ENCODE peak calls at places on chromosomes 1 and 21, in four cellular contexts. One of them, this sample, is unnamed.

GRCh38 chr1:19664453-19665043 is at the start of gene HTR6:
- DNase-seq in left ventricle myocardium inferior: no peak
- DNase-seq in adrenal gland: no peak
- DNase-seq in epithelial cell of prostate: no peak
- DNase-seq in this sample: no peak

GRCh38 chr1:92087542-92087941 is 7.4 kb downstream of the BTBD8 start:
- DNase-seq in left ventricle myocardium inferior: no peak
- DNase-seq in adrenal gland: no peak
- DNase-seq in epithelial cell of prostate: no peak
- DNase-seq in this sample: no peak

GRCh38 chr1:35883681-35884155 is 709 bp downstream of the AGO1 start:
- DNase-seq in epithelial cell of prostate: no peak
- DNase-seq in adrenal gland: peak; percentile 48
- DNase-seq in left ventricle myocardium inferior: peak; percentile 40
- DNase-seq in this sample: peak; percentile 55

GRCh38 chr21:41928621-41929220 is 25.1 kb downstream of the C2CD2 start:
- DNase-seq in left ventricle myocardium inferior: no peak
- DNase-seq in adrenal gland: peak; percentile 23
- DNase-seq in epithelial cell of prostate: no peak
- DNase-seq in this sample: no peak

GRCh38 chr1:248622491-248623106 is 12.3 kb downstream of the OR2T11 start:
- DNase-seq in adrenal gland: no peak
- DNase-seq in left ventricle myocardium inferior: no peak
- DNase-seq in epithelial cell of prostate: no peak
- DNase-seq in this sample: no peak

GRCh38 chr1:147569587-147570241 is 28.4 kb downstream of the BCL9 start:
- DNase-seq in epithelial cell of prostate: no peak
- DNase-seq in adrenal gland: no peak
- DNase-seq in left ventricle myocardium inferior: no peak
- DNase-seq in this sample: no peak

GRCh38 chr1:107499139-107499744 is 358.4 kb downstream of the NTNG1 start:
- DNase-seq in epithelial cell of prostate: no peak
- DNase-seq in left ventricle myocardium inferior: no peak
- DNase-seq in adrenal gland: no peak
- DNase-seq in this sample: no peak

GRCh38 chr1:65259816-65260215 is 49.5 kb upstream of the DNAJC6 start:
- DNase-seq in epithelial cell of prostate: no peak
- DNase-seq in adrenal gland: no peak
- DNase-seq in left ventricle myocardium inferior: no peak
- DNase-seq in this sample: no peak

GRCh38 chr1:224203243-224204016 is 20.4 kb downstream of the DEGS1 start:
- DNase-seq in epithelial cell of prostate: no peak
- DNase-seq in left ventricle myocardium inferior: peak; percentile 40
- DNase-seq in adrenal gland: peak; percentile 46
- DNase-seq in this sample: peak; percentile 60

GRCh38 chr1:192678099-192678498 is 42.2 kb downstream of the RGS13 start:
- DNase-seq in adrenal gland: no peak
- DNase-seq in epithelial cell of prostate: no peak
- DNase-seq in left ventricle myocardium inferior: no peak
- DNase-seq in this sample: no peak

GRCh38 chr1:226061793-226062557 is 541 bp upstream of the H3-3A start:
- DNase-seq in adrenal gland: peak; percentile 83
- DNase-seq in epithelial cell of prostate: peak; percentile 24
- DNase-seq in left ventricle myocardium inferior: peak; percentile 82
- DNase-seq in this sample: peak; percentile 88

GRCh38 chr1:69738458-69738857 is 170.7 kb downstream of the LRRC7 start:
- DNase-seq in adrenal gland: no peak
- DNase-seq in epithelial cell of prostate: no peak
- DNase-seq in left ventricle myocardium inferior: no peak
- DNase-seq in this sample: no peak

GRCh38 chr1:154546264-154547043 is 12.0 kb downstream of the UBE2Q1 start:
- DNase-seq in epithelial cell of prostate: no peak
- DNase-seq in adrenal gland: peak; percentile 73
- DNase-seq in left ventricle myocardium inferior: peak; percentile 37
- DNase-seq in this sample: peak; percentile 18

GRCh38 chr1:193019442-193020026 is 39.6 kb downstream of the UCHL5 start:
- DNase-seq in adrenal gland: no peak
- DNase-seq in epithelial cell of prostate: no peak
- DNase-seq in left ventricle myocardium inferior: no peak
- DNase-seq in this sample: no peak

GRCh38 chr1:205240569-205240968 is 12.8 kb downstream of the TMCC2 start:
- DNase-seq in epithelial cell of prostate: no peak
- DNase-seq in adrenal gland: no peak
- DNase-seq in left ventricle myocardium inferior: no peak
- DNase-seq in this sample: no peak

GRCh38 chr1:35044406-35044805 is 12.7 kb upstream of the ZMYM6 start:
- DNase-seq in epithelial cell of prostate: no peak
- DNase-seq in left ventricle myocardium inferior: no peak
- DNase-seq in adrenal gland: no peak
- DNase-seq in this sample: no peak

GRCh38 chr21:41926807-41927171 is 27.0 kb downstream of the C2CD2 start:
- DNase-seq in adrenal gland: no peak
- DNase-seq in epithelial cell of prostate: no peak
- DNase-seq in left ventricle myocardium inferior: no peak
- DNase-seq in this sample: no peak

GRCh38 chr21:45549670-45550463 is 7.6 kb upstream of the SLC19A1 start:
- DNase-seq in epithelial cell of prostate: no peak
- DNase-seq in left ventricle myocardium inferior: peak; percentile 17
- DNase-seq in adrenal gland: peak; percentile 10
- DNase-seq in this sample: no peak
- H3K27ac ChIP-seq in epithelial cell of prostate: no peak overlapping the region
- H3K27ac ChIP-seq in left ventricle myocardium inferior: no peak overlapping the region
- H3K27ac ChIP-seq in adrenal gland: no peak overlapping the region
- H3K27ac ChIP-seq in this sample: peak overlapping the region; percentile 63

DNA sequence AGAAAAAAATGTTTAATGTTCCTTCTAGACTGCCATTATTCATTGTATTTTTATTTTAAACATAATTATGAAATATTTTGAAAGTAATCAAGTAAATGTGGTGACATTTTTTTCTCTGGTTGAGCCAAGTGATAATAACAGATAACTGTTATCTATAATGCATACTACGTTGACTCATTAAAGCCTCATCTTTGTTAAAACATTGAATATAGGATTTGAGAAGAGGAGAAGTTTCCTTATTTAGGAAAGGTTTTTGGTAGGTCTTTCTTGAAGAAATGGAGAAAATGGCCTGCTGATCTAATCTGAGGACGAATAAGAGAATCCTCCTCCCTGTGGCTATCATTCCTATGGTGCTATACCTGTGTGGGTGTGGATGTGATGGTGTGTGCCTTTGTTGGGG is 89.0 kb downstream of the NFIA start:
- DNase-seq in epithelial cell of prostate: no peak
- DNase-seq in left ventricle myocardium inferior: no peak
- DNase-seq in adrenal gland: no peak
- DNase-seq in this sample: no peak
- H3K27ac ChIP-seq in epithelial cell of prostate: no peak overlapping the region
- H3K27ac ChIP-seq in left ventricle myocardium inferior: peak overlapping the region; percentile 68
- H3K27ac ChIP-seq in adrenal gland: peak overlapping the region; percentile 39
- H3K27ac ChIP-seq in this sample: peak overlapping the region; percentile 41

GRCh38 chr1:150973826-150974579 is 632 bp downstream of the CERS2 start:
- DNase-seq in adrenal gland: peak; percentile 57
- DNase-seq in left ventricle myocardium inferior: peak; percentile 33
- DNase-seq in epithelial cell of prostate: no peak
- DNase-seq in this sample: no peak
- H3K27ac ChIP-seq in adrenal gland: peak overlapping the region; percentile 92
- H3K27ac ChIP-seq in left ventricle myocardium inferior: peak overlapping the region; percentile 99
- H3K27ac ChIP-seq in epithelial cell of prostate: peak overlapping the region; percentile 60
- H3K27ac ChIP-seq in this sample: peak overlapping the region; percentile 93

DNA sequence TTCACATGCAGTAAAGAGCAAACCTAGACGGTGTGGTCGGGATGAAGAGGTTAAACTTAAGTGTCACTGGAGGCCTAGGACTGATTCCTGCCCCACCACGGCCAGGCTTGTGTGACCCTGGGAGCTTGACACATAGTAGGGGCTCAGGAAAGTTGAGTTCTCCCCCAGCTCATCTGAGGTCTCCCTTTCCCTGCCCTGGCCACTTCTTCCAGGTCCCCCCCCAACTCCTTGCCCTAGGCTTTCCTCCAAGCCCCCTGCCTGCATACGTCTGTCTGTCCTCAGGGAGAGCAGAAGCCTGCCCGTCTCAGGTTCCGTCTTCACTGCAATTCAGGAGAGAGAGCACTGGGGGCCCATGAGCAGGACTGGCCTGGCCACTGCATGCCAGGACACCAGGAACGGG is 225.8 kb downstream of the PTPRU start:
- DNase-seq in left ventricle myocardium inferior: no peak
- DNase-seq in epithelial cell of prostate: no peak
- DNase-seq in adrenal gland: no peak
- DNase-seq in this sample: no peak
- H3K27ac ChIP-seq in left ventricle myocardium inferior: no peak overlapping the region
- H3K27ac ChIP-seq in epithelial cell of prostate: no peak overlapping the region
- H3K27ac ChIP-seq in adrenal gland: no peak overlapping the region
- H3K27ac ChIP-seq in this sample: no peak overlapping the region

DNA sequence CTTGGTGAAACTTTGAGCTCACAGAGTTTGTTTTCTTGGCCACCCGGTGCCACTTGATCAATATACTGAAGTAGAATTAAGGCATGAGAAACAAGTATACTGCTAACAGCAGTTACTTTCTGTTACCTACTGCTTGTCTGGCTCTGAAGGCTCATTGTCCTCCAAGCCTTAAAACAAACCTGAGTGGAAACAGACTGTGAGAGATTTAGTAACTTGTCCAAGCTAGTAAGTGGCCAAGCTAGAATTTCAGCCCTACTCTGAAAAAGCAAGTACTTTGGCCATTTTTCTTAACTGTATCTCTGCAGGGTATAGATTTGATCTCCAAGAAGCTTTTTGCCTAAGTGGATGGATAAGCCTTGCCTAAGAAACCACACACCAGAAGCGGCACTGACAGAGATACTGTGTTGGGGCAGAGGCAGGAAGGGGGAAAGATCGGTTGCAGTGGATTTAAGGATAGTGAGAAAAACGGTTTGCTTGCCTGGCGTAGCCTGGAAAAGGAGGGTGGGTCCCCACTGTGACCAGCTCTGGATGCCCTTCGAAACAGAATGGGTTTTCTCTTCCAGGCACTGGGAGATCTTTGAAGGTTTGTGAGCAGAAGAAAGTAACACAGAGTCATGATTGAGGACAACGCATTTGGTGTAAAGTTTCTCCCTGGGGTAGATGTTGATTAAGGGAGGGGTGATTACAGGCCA is 2.1 kb upstream of the MACO1 start:
- DNase-seq in epithelial cell of prostate: no peak
- DNase-seq in adrenal gland: no peak
- DNase-seq in left ventricle myocardium inferior: no peak
- DNase-seq in this sample: no peak
- H3K27ac ChIP-seq in epithelial cell of prostate: no peak overlapping the region
- H3K27ac ChIP-seq in adrenal gland: no peak overlapping the region
- H3K27ac ChIP-seq in left ventricle myocardium inferior: no peak overlapping the region
- H3K27ac ChIP-seq in this sample: no peak overlapping the region

GRCh38 chr1:160669276-160669675 is 22.4 kb upstream of the SLAMF1 start:
- DNase-seq in adrenal gland: no peak
- DNase-seq in epithelial cell of prostate: no peak
- DNase-seq in left ventricle myocardium inferior: no peak
- DNase-seq in this sample: no peak
- H3K27ac ChIP-seq in adrenal gland: no peak overlapping the region
- H3K27ac ChIP-seq in epithelial cell of prostate: no peak overlapping the region
- H3K27ac ChIP-seq in left ventricle myocardium inferior: no peak overlapping the region
- H3K27ac ChIP-seq in this sample: no peak overlapping the region

DNA sequence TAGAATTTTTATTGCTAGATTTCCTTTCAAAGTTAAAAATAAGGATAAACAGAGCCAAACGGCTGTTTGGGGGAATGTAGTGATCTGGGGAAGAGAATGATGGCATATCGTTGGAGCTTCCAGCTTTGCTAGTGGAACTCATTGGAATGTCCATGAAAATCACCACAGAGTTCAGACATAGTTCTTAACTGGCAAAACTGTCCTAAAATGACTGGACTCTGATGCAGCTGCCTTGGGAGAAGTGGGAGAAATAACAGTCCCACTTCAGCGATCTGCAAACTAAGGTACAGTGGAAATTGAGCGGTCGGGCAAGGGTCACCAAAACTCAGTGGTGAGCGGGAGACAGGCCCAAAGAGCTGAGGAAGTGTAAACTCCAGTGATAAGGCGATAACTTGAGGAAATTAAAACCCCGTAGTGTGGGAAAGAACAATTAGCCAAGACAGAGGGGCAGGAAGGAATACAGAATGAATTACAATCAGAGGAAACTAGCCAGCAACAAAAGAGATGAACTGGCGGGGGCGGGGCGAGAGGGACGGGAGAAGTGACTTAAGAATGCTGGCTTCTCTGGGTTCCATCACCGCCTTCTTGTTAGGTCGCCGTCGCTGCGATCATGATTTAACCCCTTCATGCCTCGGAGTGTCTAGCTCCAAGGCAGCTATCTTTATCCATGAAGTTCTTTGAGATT is 89.8 kb upstream of the ARHGAP29 start:
- DNase-seq in epithelial cell of prostate: no peak
- DNase-seq in left ventricle myocardium inferior: peak; percentile 77
- DNase-seq in adrenal gland: peak; percentile 74
- DNase-seq in this sample: no peak
- H3K27ac ChIP-seq in epithelial cell of prostate: peak overlapping the region; percentile 100
- H3K27ac ChIP-seq in left ventricle myocardium inferior: peak overlapping the region; percentile 81
- H3K27ac ChIP-seq in adrenal gland: no peak overlapping the region
- H3K27ac ChIP-seq in this sample: no peak overlapping the region

DNA sequence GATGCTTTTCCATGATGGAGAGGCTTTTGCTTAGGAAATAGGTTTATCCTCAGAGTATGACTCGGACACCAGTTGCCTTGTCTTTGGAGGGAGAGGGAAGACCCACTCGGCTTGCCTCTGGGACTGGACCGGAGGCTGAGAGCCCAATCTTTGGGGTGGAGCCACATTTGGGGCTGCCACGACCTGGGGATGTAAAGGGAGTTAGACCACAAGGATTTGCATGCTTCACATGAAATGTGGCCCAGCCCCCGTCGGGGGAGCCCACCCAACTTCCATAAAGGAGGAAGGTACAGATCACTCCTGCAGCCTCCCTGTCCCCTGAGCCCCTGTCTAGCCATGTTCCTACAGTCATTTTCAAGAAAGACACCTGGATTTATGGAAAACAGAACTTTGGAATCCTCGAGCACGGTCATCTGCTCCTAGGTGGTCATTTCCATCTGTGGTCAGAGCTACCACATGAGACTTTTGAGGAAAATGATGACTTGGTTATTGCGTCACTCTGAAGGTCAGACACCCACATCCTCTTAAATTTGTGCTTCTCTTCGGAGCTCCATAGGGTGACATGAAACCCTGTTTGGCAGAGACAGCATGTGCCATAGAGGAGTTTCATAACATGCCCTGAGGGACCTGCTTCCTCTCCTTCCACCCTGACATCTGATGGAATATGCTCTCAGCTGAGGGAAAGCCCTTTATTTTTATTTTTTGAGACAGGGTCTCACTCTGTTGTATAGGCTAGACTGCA is 99.4 kb upstream of the SLC45A1 start:
- DNase-seq in left ventricle myocardium inferior: no peak
- DNase-seq in epithelial cell of prostate: no peak
- DNase-seq in adrenal gland: no peak
- DNase-seq in this sample: no peak
- H3K27ac ChIP-seq in left ventricle myocardium inferior: no peak overlapping the region
- H3K27ac ChIP-seq in epithelial cell of prostate: no peak overlapping the region
- H3K27ac ChIP-seq in adrenal gland: no peak overlapping the region
- H3K27ac ChIP-seq in this sample: no peak overlapping the region

GRCh38 chr1:204072951-204073836 is at the start of gene SOX13:
- DNase-seq in left ventricle myocardium inferior: peak; percentile 86
- DNase-seq in adrenal gland: peak; percentile 93
- DNase-seq in epithelial cell of prostate: peak; percentile 60
- DNase-seq in this sample: peak; percentile 88
- H3K27ac ChIP-seq in left ventricle myocardium inferior: peak within 1 kb of the TSS; percentile 90
- H3K27ac ChIP-seq in adrenal gland: peak within 1 kb of the TSS; percentile 67
- H3K27ac ChIP-seq in epithelial cell of prostate: peak within 1 kb of the TSS; percentile 72
- H3K27ac ChIP-seq in this sample: peak within 1 kb of the TSS; percentile 90

This sample was measured in substantia nigra.